ENCODE peak calls at places on chromosomes 3 and 15, in four cellular contexts. One of them, this sample, is unnamed.
A peak's percentile ranks its signal among the peaks of the same experiment; 100 is the strongest.

GRCh38 chr3:140343709-140344417 is 334.0 kb upstream of the TRIM42 start:
- DNase-seq in PC-3: no peak
- DNase-seq in uterus: no peak
- DNase-seq in dorsolateral prefrontal cortex: no peak
- DNase-seq in this sample: no peak

GRCh38 chr3:187709155-187709554 is 6.8 kb upstream of the RTP2 start:
- DNase-seq in uterus: no peak
- DNase-seq in dorsolateral prefrontal cortex: no peak
- DNase-seq in PC-3: peak; percentile 25
- DNase-seq in this sample: no peak

GRCh38 chr15:37771462-37771861 is 163.0 kb upstream of the TMCO5A start:
- DNase-seq in uterus: no peak
- DNase-seq in PC-3: peak; percentile 64
- DNase-seq in dorsolateral prefrontal cortex: no peak
- DNase-seq in this sample: no peak

GRCh38 chr3:142888484-142889262 is at the start of gene PCOLCE2:
- DNase-seq in uterus: no peak
- DNase-seq in dorsolateral prefrontal cortex: no peak
- DNase-seq in PC-3: peak; percentile 37
- DNase-seq in this sample: no peak

GRCh38 chr3:182738583-182739514 is 54.5 kb upstream of the ATP11B start:
- DNase-seq in PC-3: peak; percentile 96
- DNase-seq in dorsolateral prefrontal cortex: no peak
- DNase-seq in uterus: no peak
- DNase-seq in this sample: no peak

GRCh38 chr3:127170794-127171193 is 22.1 kb upstream of the PRR23E start:
- DNase-seq in PC-3: peak; percentile 19
- DNase-seq in dorsolateral prefrontal cortex: peak; percentile 67
- DNase-seq in uterus: no peak
- DNase-seq in this sample: peak; percentile 70

GRCh38 chr3:48503406-48504050 is 446 bp downstream of the SHISA5 start:
- DNase-seq in dorsolateral prefrontal cortex: no peak
- DNase-seq in PC-3: peak; percentile 55
- DNase-seq in uterus: peak; percentile 66
- DNase-seq in this sample: peak; percentile 94

GRCh38 chr3:131349946-131350347 is 31.6 kb upstream of the NUDT16 start:
- DNase-seq in uterus: no peak
- DNase-seq in PC-3: peak; percentile 89
- DNase-seq in dorsolateral prefrontal cortex: no peak
- DNase-seq in this sample: no peak

GRCh38 chr3:102526865-102527264 is 92.0 kb downstream of the ZPLD1 start:
- DNase-seq in uterus: no peak
- DNase-seq in dorsolateral prefrontal cortex: no peak
- DNase-seq in PC-3: peak; percentile 16
- DNase-seq in this sample: no peak

GRCh38 chr3:102528727-102529126 is 93.9 kb downstream of the ZPLD1 start:
- DNase-seq in dorsolateral prefrontal cortex: no peak
- DNase-seq in PC-3: peak; percentile 39
- DNase-seq in uterus: no peak
- DNase-seq in this sample: no peak

GRCh38 chr3:102531686-102532085 is 96.9 kb downstream of the ZPLD1 start:
- DNase-seq in PC-3: peak; percentile 69
- DNase-seq in uterus: no peak
- DNase-seq in dorsolateral prefrontal cortex: no peak
- DNase-seq in this sample: no peak

GRCh38 chr3:102530443-102531195 is 95.8 kb downstream of the ZPLD1 start:
- DNase-seq in PC-3: peak; percentile 89
- DNase-seq in dorsolateral prefrontal cortex: no peak
- DNase-seq in uterus: no peak
- DNase-seq in this sample: no peak

DNA sequence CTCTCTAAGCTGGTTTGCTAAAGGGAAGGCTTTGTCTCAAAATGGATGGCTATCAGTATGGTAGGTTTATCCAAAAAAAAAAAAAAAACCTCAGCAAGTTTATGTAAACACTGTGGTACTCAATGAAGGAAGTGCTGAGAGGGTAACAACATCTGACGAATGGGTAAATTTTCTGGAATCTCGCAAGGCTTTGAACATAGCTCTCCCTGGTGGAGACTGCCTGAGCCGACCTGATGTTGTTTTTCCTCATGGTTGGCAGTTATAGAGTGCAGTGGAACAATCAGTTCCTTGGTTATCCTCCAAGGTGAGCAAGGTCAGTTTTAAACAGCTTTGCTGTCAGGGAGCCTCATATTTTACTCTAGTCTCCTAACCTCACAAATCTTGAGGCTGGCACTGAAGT is 94.6 kb downstream of the ZPLD1 start:
- DNase-seq in uterus: peak; percentile 22
- DNase-seq in PC-3: peak; percentile 77
- DNase-seq in dorsolateral prefrontal cortex: no peak
- DNase-seq in this sample: no peak
- TF ChIP-seq CTCF in uterus: peak; percentile 40
- TF ChIP-seq CTCF in PC-3: peak; percentile 87
- TF ChIP-seq CTCF in dorsolateral prefrontal cortex: no peak
- TF ChIP-seq CTCF in this sample: no peak

DNA sequence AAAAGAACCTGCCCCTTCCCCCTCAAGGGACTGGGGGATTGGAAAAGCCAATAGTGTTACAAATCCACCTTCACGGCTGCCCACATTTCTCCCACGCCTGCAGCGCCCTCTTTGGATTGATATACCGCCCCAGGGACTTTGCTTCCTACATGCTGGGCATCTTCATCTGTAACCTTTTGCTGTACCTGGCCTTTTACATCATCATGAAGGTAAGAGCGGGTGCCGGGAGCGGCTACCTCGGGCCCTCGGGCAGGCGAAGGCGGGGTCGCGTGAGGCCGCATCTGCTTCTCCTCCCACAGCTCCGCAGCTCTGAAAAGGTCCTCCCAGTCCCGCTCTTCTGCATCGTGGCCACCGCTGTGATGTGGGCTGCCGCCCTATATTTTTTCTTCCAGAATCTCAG is 73.1 kb downstream of the USF3 start:
- DNase-seq in dorsolateral prefrontal cortex: no peak
- DNase-seq in PC-3: no peak
- DNase-seq in uterus: no peak
- DNase-seq in this sample: no peak
- TF ChIP-seq CTCF in dorsolateral prefrontal cortex: no peak
- TF ChIP-seq CTCF in PC-3: peak; percentile 13
- TF ChIP-seq CTCF in uterus: no peak
- TF ChIP-seq CTCF in this sample: no peak

GRCh38 chr3:109903100-109903499 is 565.8 kb upstream of the DPPA4 start:
- DNase-seq in uterus: no peak
- DNase-seq in PC-3: peak; percentile 24
- DNase-seq in dorsolateral prefrontal cortex: no peak
- DNase-seq in this sample: no peak
- TF ChIP-seq CTCF in uterus: no peak
- TF ChIP-seq CTCF in PC-3: peak; percentile 48
- TF ChIP-seq CTCF in dorsolateral prefrontal cortex: no peak
- TF ChIP-seq CTCF in this sample: no peak

GRCh38 chr3:14181253-14181652 is 2.6 kb downstream of the LSM3 start:
- DNase-seq in dorsolateral prefrontal cortex: no peak
- DNase-seq in PC-3: no peak
- DNase-seq in uterus: no peak
- DNase-seq in this sample: no peak
- TF ChIP-seq CTCF in dorsolateral prefrontal cortex: no peak
- TF ChIP-seq CTCF in PC-3: no peak
- TF ChIP-seq CTCF in uterus: no peak
- TF ChIP-seq CTCF in this sample: no peak

DNA sequence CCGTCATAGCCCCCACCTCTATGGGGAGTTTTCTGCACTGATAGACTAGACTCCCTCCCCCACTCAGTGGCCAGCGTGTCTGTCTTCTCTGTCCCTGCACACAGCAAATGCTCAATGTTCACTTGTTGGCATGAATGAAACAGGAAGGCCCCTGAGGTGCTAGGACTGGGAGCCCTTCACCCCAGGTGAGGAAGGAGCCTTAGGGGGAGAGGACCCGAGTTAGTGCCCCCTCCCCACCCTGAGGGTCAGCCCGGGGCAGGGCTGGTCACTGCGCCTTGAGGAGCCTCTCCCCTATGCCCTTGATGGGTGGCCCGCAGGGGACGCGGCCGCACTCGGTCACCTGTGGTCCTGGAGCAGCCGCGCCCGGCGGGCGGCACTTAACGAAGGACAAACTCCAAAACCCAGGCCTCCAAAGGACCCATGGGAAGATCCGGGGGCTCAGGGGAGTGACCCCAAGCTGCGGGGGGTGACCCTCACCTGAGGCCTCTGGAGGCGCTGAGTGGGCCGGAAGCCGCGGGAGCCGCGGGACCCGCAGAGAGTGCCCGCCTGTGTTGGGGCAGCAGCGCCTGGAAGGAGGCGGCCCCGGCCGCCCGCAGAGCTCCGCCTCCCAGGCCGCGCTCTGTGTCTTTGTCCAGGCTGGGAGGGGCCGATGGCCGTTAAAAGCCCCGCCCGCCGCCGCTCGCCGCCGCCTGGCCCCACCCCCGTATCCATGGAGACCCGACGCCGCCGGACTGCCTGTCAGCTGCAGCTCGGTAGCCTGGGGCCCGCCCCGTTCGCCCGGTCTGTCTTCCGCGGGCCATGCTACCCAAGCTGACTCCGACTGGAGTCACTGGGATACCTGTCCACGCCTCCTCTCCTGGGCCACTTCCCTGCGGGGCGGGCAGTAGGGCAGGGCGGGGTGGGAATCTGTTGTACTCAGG is 15.4 kb upstream of the FANCD2 start:
- DNase-seq in dorsolateral prefrontal cortex: peak; percentile 91
- DNase-seq in PC-3: peak; percentile 96
- DNase-seq in uterus: peak; percentile 95
- DNase-seq in this sample: peak; percentile 94
- TF ChIP-seq CTCF in dorsolateral prefrontal cortex: no peak
- TF ChIP-seq CTCF in PC-3: no peak
- TF ChIP-seq CTCF in uterus: peak; percentile 9
- TF ChIP-seq CTCF in this sample: no peak

GRCh38 chr3:197501879-197502620 is 53.7 kb downstream of the BDH1 start:
- DNase-seq in PC-3: peak; percentile 84
- DNase-seq in uterus: no peak
- DNase-seq in dorsolateral prefrontal cortex: peak; percentile 65
- DNase-seq in this sample: no peak
- TF ChIP-seq CTCF in PC-3: peak; percentile 93
- TF ChIP-seq CTCF in uterus: no peak
- TF ChIP-seq CTCF in dorsolateral prefrontal cortex: peak; percentile 65
- TF ChIP-seq CTCF in this sample: peak; percentile 39

DNA sequence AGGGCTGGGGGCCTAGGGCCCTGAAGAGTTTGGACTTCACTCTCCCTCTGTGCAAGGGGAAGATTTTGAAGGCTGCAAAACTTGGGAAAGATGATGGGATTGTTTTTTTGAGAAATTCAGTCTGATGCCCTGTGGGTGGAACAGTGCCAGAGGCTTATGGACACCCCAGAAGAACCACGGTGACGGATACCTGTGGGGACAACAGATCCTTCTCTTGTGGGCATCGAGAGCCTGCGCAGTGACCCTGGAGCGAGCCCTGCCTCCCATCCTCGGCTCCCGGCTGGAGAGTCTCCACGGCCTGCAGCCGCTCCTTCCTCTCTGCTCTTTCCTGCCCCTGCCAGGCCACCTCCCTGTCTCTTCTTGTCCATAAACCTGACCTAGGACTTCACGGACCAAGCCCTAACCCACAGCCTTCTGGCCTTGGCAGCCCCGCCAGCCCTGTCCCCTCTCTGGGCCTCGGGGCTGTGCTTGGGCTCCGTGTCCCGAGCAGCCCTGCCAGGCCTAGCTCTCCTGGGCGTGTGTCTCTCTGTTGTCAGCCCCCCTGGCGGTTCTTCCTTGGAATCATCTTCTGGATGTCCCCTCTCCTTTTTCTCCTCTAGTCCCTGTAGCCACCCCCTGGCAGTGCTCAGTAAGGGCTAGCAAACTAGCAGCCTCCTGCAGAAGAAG is 98.4 kb downstream of the VGLL4 start:
- DNase-seq in dorsolateral prefrontal cortex: no peak
- DNase-seq in uterus: peak; percentile 39
- DNase-seq in PC-3: no peak
- DNase-seq in this sample: no peak
- TF ChIP-seq CTCF in dorsolateral prefrontal cortex: no peak
- TF ChIP-seq CTCF in uterus: no peak
- TF ChIP-seq CTCF in PC-3: no peak
- TF ChIP-seq CTCF in this sample: no peak

DNA sequence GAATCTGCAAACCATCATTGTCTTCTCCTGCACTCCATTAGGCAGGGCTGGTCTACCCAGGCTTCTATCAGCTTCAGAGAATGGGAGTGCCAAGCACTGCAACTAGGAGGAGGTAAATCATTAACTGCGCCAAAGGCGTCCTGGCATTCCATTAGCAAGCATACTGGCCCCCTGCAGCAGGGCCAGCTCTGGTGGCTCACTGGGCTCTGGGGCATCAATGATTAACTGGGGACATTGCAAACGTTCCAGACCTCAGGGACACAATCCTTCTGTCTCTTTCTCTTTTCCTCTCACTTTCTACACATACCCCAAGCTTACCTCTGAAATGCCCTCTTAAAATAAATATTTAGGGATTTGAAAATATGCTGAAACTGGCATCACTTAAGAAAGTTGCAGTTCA is 129.0 kb downstream of the MYLK start:
- DNase-seq in PC-3: no peak
- DNase-seq in uterus: no peak
- DNase-seq in dorsolateral prefrontal cortex: no peak
- DNase-seq in this sample: no peak
- TF ChIP-seq CTCF in PC-3: no peak
- TF ChIP-seq CTCF in uterus: no peak
- TF ChIP-seq CTCF in dorsolateral prefrontal cortex: no peak
- TF ChIP-seq CTCF in this sample: no peak

DNA sequence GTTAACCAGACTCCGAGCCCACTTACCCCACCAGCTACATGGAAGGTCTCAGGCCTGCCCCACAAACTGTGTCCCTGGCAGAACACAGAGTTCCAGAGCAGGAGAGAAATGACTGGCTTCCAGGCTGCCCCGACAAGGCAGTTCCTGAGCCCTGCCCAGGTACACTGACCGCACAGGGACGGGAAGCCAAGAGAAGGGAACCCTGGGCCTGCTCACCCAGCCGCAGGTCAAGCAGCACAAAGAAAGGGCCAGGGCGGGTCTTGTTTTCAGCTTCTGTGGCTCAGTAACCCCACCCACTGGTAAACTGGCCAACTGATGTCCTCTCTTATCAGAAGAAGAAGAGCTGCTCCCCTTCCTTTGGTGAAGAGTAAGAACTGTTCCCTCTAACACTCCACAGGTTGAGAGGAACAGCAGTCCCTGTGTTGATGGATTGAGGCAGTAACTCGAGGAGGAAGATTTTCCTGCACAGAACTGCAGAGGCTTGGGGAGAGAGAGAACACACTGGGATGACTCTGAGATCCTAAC is 68.4 kb downstream of the CRTC3 start:
- DNase-seq in PC-3: no peak
- DNase-seq in uterus: peak; percentile 70
- DNase-seq in dorsolateral prefrontal cortex: peak; percentile 65
- DNase-seq in this sample: peak; percentile 88
- TF ChIP-seq CTCF in PC-3: no peak
- TF ChIP-seq CTCF in uterus: no peak
- TF ChIP-seq CTCF in dorsolateral prefrontal cortex: peak; percentile 28
- TF ChIP-seq CTCF in this sample: no peak